ENCODE peak calls at places on chromosomes 3 and 15, in five cellular contexts. One of them, this sample, is unnamed.

GRCh38 chr3:37970802-37971201 is 19.8 kb upstream of the VILL start:
- DNase-seq in H9: no peak
- DNase-seq in ELF-1: no peak
- DNase-seq in cerebellum: no peak
- DNase-seq in endothelial cell: no peak
- DNase-seq in this sample: no peak

GRCh38 chr15:82934100-82934880 is 18.2 kb downstream of the HOMER2 start:
- DNase-seq in H9: no peak
- DNase-seq in ELF-1: no peak
- DNase-seq in cerebellum: no peak
- DNase-seq in endothelial cell: no peak
- DNase-seq in this sample: no peak

GRCh38 chr3:86923071-86923476 is 67.9 kb downstream of the VGLL3 start:
- DNase-seq in H9: no peak
- DNase-seq in ELF-1: peak; percentile 4
- DNase-seq in cerebellum: no peak
- DNase-seq in endothelial cell: no peak
- DNase-seq in this sample: no peak

GRCh38 chr3:47225310-47225906 is 57.2 kb downstream of the KIF9 start:
- DNase-seq in H9: no peak
- DNase-seq in ELF-1: no peak
- DNase-seq in cerebellum: no peak
- DNase-seq in endothelial cell: no peak
- DNase-seq in this sample: no peak

GRCh38 chr3:67647390-67647878 is 7.0 kb downstream of the SUCLG2 start:
- DNase-seq in H9: no peak
- DNase-seq in ELF-1: no peak
- DNase-seq in cerebellum: no peak
- DNase-seq in endothelial cell: no peak
- DNase-seq in this sample: no peak

GRCh38 chr3:179146911-179147570 is 1.1 kb upstream of the PIK3CA start:
- DNase-seq in H9: no peak
- DNase-seq in ELF-1: peak; percentile 65
- DNase-seq in cerebellum: peak; percentile 69
- DNase-seq in endothelial cell: peak; percentile 25
- DNase-seq in this sample: peak; percentile 57

GRCh38 chr3:134971359-134971758 is 176.3 kb downstream of the EPHB1 start:
- DNase-seq in H9: no peak
- DNase-seq in ELF-1: no peak
- DNase-seq in cerebellum: no peak
- DNase-seq in endothelial cell: no peak
- DNase-seq in this sample: no peak

GRCh38 chr15:42688301-42688700 is 48.6 kb downstream of the CDAN1 start:
- DNase-seq in H9: no peak
- DNase-seq in ELF-1: no peak
- DNase-seq in cerebellum: no peak
- DNase-seq in endothelial cell: no peak
- DNase-seq in this sample: no peak

GRCh38 chr3:55571913-55572312 is 84.8 kb upstream of the WNT5A start:
- DNase-seq in H9: peak; percentile 93
- DNase-seq in ELF-1: peak; percentile 97
- DNase-seq in cerebellum: peak; percentile 13
- DNase-seq in endothelial cell: peak; percentile 56
- DNase-seq in this sample: peak; percentile 52

GRCh38 chr3:45199837-45200648 is 26.0 kb downstream of the TMEM158 start:
- DNase-seq in H9: peak; percentile 55
- DNase-seq in ELF-1: peak; percentile 83
- DNase-seq in cerebellum: no peak
- DNase-seq in endothelial cell: no peak
- DNase-seq in this sample: no peak

GRCh38 chr15:52787123-52787503 is 3.0 kb downstream of the ONECUT1 start:
- DNase-seq in H9: peak; percentile 61
- DNase-seq in ELF-1: peak; percentile 72
- DNase-seq in cerebellum: no peak
- DNase-seq in endothelial cell: no peak
- DNase-seq in this sample: no peak

GRCh38 chr3:155560135-155560534 is 184.7 kb downstream of the PLCH1 start:
- DNase-seq in H9: no peak
- DNase-seq in ELF-1: no peak
- DNase-seq in cerebellum: no peak
- DNase-seq in endothelial cell: no peak
- DNase-seq in this sample: no peak

GRCh38 chr15:99268431-99268830 is 17.1 kb downstream of the LRRC28 start:
- DNase-seq in H9: no peak
- DNase-seq in ELF-1: no peak
- DNase-seq in cerebellum: no peak
- DNase-seq in endothelial cell: no peak
- DNase-seq in this sample: no peak

GRCh38 chr3:61872077-61872706 is 310.8 kb downstream of the PTPRG start:
- DNase-seq in H9: peak; percentile 79
- DNase-seq in ELF-1: peak; percentile 18
- DNase-seq in cerebellum: no peak
- DNase-seq in endothelial cell: no peak
- DNase-seq in this sample: no peak

This sample was measured in neuronal stem cell.